ENCODE peak calls at places on chromosomes 12 and 14, in eight cellular contexts. J is NCI-H1436; F is NCI-H460; G is NAMALWA; N is glutamatergic neuron; H is stimulated activated CD8-positive, alpha-beta memory T cell treated with anti-CD3 and anti-CD28 coated beads, Interleukin-4, amount 100 ng/mL, for 24 hours; V is B cell; Q is stimulated activated CD4-positive, alpha-beta T cell treated with anti-CD3 and anti-CD28 coated beads, TNF-alpha, amount 100 ng/mL, for 4 hours. C is an unnamed sample.

GRCh38 chr12:19369691-19370148 is 69.6 kb upstream of the AEBP2 start:
- DNase-seq in F (no peak), H (no peak), N (no peak), G (no peak), Q (no peak), V (no peak), J (no peak), C (no peak)

GRCh38 chr12:14960548-14961465 is 594 bp downstream of the ARHGDIB start:
- DNase-seq in N (no peak), G (peak), J (no peak), Q (no peak), F (no peak), H (no peak), V (peak), C (no peak)

GRCh38 chr14:24411468-24412454 is 13.0 kb downstream of the NYNRIN start:
- DNase-seq in G (peak), Q (no peak), J (peak), N (peak), V (peak), H (no peak), F (peak), C (peak)

GRCh38 chr12:11059784-11060183 is 2.3 kb downstream of the TAS2R46 start:
- DNase-seq in G (no peak), Q (no peak), V (no peak), N (no peak), J (no peak), F (no peak), H (no peak), C (no peak)

GRCh38 chr14:104388631-104389325 is 190.8 kb upstream of the C14orf180 start:
- DNase-seq in F (no peak), J (no peak), H (no peak), G (no peak), V (no peak), Q (no peak), N (no peak), C (no peak)

GRCh38 chr12:106039242-106039641 is 99.5 kb downstream of the NUAK1 start:
- DNase-seq in N (no peak), Q (no peak), H (no peak), G (no peak), V (no peak), F (no peak), J (no peak), C (no peak)

GRCh38 chr12:3215410-3215975 is 138.3 kb downstream of the TSPAN9 start:
- DNase-seq in H (no peak), N (no peak), V (no peak), Q (no peak), J (no peak), F (no peak), G (no peak), C (no peak)

GRCh38 chr14:21501568-21501967 is 9.6 kb downstream of the METTL3 start:
- DNase-seq in Q (no peak), G (no peak), N (no peak), H (no peak), F (no peak), J (no peak), V (no peak), C (no peak)

GRCh38 chr12:122738561-122738960 is 7.9 kb upstream of the HCAR1 start:
- DNase-seq in F (no peak), H (no peak), V (no peak), G (no peak), N (no peak), J (no peak), Q (no peak), C (no peak)

GRCh38 chr14:106613256-106613655 is 1086.9 kb downstream of the TMEM121 start:
- DNase-seq in N (no peak), Q (no peak), F (no peak), H (no peak), J (no peak), V (no peak), G (no peak), C (no peak)

GRCh38 chr12:26088999-26089398 is 35.8 kb downstream of the BHLHE41 start:
- DNase-seq in N (no peak), H (no peak), V (no peak), G (peak), Q (no peak), J (no peak), F (no peak), C (no peak)

GRCh38 chr14:24273422-24273998 is 2.1 kb upstream of the RABGGTA start:
- DNase-seq in Q (no peak), F (no peak), J (no peak), H (no peak), G (peak), N (no peak), V (no peak), C (no peak)

GRCh38 chr12:30996752-30997151 is 70.2 kb downstream of the TSPAN11 start:
- DNase-seq in G (no peak), Q (no peak), J (no peak), H (no peak), F (no peak), N (peak), V (no peak), C (no peak)

GRCh38 chr14:56271988-56272387 is 153.8 kb downstream of the PELI2 start:
- DNase-seq in J (peak), Q (no peak), N (no peak), H (no peak), G (no peak), V (no peak), F (no peak), C (no peak)